ENCODE peak calls at places on chromosomes 3 and 15, in six cellular contexts. S, E, K, U, N and P are unnamed samples.

GRCh38 chr3:122975163-122975923 is 52.2 kb downstream of the SEMA5B start:
- DNase-seq in E (no peak), N (no peak), U (no peak), S (no peak), K (no peak), P (no peak)

GRCh38 chr3:47989981-47990440 is 26.2 kb downstream of the MAP4 start:
- DNase-seq in K (peak), S (peak), U (peak), E (peak), N (peak), P (no peak)

GRCh38 chr15:91348812-91349500 is 248.9 kb downstream of the SV2B start:
- DNase-seq in S (no peak), N (no peak), U (no peak), E (no peak), K (no peak), P (no peak)

GRCh38 chr3:126149960-126150515 is 30.3 kb downstream of the ALDH1L1 start:
- DNase-seq in K (no peak), U (no peak), E (no peak), S (no peak), N (peak), P (no peak)

GRCh38 chr3:41836360-41837134 is 125.4 kb downstream of the ULK4 start:
- DNase-seq in E (no peak), N (no peak), U (no peak), S (no peak), K (no peak), P (no peak)

GRCh38 chr3:194906229-194906629 is 220.5 kb downstream of the FAM43A start:
- DNase-seq in N (no peak), K (no peak), E (no peak), S (no peak), U (no peak), P (no peak)

GRCh38 chr3:46228259-46229222 is 13.7 kb upstream of the CCR3 start:
- DNase-seq in U (no peak), S (no peak), N (no peak), K (no peak), E (no peak), P (no peak)

GRCh38 chr3:13494463-13495350 is 14.6 kb downstream of the HDAC11 start:
- DNase-seq in K (peak), E (no peak), N (peak), S (peak), U (no peak), P (no peak)

GRCh38 chr3:191963182-191963581 is 502.2 kb downstream of the PYDC2 start:
- DNase-seq in E (no peak), U (no peak), K (no peak), S (no peak), N (no peak), P (no peak)

GRCh38 chr3:68648494-68648893 is 283.9 kb downstream of the TAFA4 start:
- DNase-seq in E (no peak), S (no peak), K (no peak), U (no peak), N (no peak), P (no peak)

GRCh38 chr3:155949464-155950217 is 79.2 kb downstream of the GMPS start:
- DNase-seq in N (no peak), E (no peak), U (no peak), S (no peak), K (no peak), P (no peak)

GRCh38 chr3:115999001-115999400 is 375.7 kb downstream of the GAP43 start:
- DNase-seq in K (no peak), N (no peak), E (no peak), U (no peak), S (no peak), P (no peak)